ENCODE peak calls at places on chromosome 15, in ten cellular contexts. S, L, R, Q, D, O, T, J, N and G are unnamed samples.

GRCh38 chr15:81015595-81016252 is 15.0 kb downstream of the TLNRD1 start:
- DNase-seq in L (no peak), D (no peak), R (no peak), J (no peak), S (no peak), O (no peak), Q (no peak), N (no peak), T (no peak), G (no peak)

GRCh38 chr15:68676011-68676605 is 97.3 kb downstream of the CORO2B start:
- DNase-seq in L (no peak), D (no peak), S (no peak), O (no peak), J (no peak), N (no peak), Q (peak; percentile 42), R (no peak), T (no peak), G (no peak)

GRCh38 chr15:101051291-101052030 is 132.3 kb downstream of the LRRK1 start:
- DNase-seq in D (no peak), T (no peak), O (no peak), L (no peak), Q (peak; percentile 34), J (no peak), S (peak; percentile 28), R (no peak), N (no peak), G (peak; percentile 44)

GRCh38 chr15:97759363-97759762 is 201.1 kb upstream of the ARRDC4 start:
- DNase-seq in R (no peak), S (no peak), L (no peak), N (no peak), D (no peak), J (no peak), O (peak; percentile 66), T (peak; percentile 83), Q (no peak), G (no peak)

GRCh38 chr15:77821188-77821958 is 188.7 kb upstream of the LINGO1 start:
- DNase-seq in N (no peak), O (peak; percentile 72), S (no peak), L (peak; percentile 43), T (peak; percentile 36), R (peak; percentile 44), Q (peak; percentile 93), D (peak; percentile 42), J (peak; percentile 20), G (peak; percentile 68)

GRCh38 chr15:63504979-63505841 is 817 bp downstream of the USP3 start:
- DNase-seq in D (peak; percentile 67), R (peak; percentile 53), O (peak; percentile 52), T (peak; percentile 48), L (no peak), Q (peak; percentile 76), N (peak; percentile 83), J (no peak), S (peak; percentile 60), G (peak; percentile 90)

GRCh38 chr15:38905634-38906033 is 341.0 kb upstream of the RASGRP1 start:
- DNase-seq in R (no peak), Q (no peak), N (no peak), L (no peak), O (no peak), T (no peak), D (no peak), S (no peak), J (no peak), G (no peak)

GRCh38 chr15:42137461-42138261 is 18.8 kb downstream of the PLA2G4F start:
- DNase-seq in N (no peak), R (no peak), S (peak; percentile 30), T (peak; percentile 40), L (no peak), D (no peak), O (peak; percentile 67), J (no peak), Q (peak; percentile 62), G (peak; percentile 31)

GRCh38 chr15:36008719-36009118 is 462.8 kb upstream of the DPH6 start:
- DNase-seq in D (no peak), J (no peak), L (no peak), S (no peak), T (no peak), N (no peak), Q (no peak), O (no peak), R (no peak), G (no peak)

GRCh38 chr15:56763496-56763895 is 30.2 kb upstream of the ZNF280D start:
- DNase-seq in D (no peak), N (no peak), Q (no peak), J (no peak), O (peak; percentile 30), L (no peak), R (no peak), T (no peak), S (no peak), G (no peak)

GRCh38 chr15:67406257-67406861 is 114.6 kb upstream of the C15orf61 start:
- DNase-seq in L (no peak), N (no peak), O (peak; percentile 15), D (no peak), J (no peak), R (no peak), Q (no peak), S (no peak), T (no peak), G (no peak)

GRCh38 chr15:76012021-76012551 is at the start of gene NRG4:
- DNase-seq in J (no peak), S (no peak), D (no peak), O (peak; percentile 11), Q (no peak), L (no peak), R (no peak), N (no peak), T (peak; percentile 5), G (no peak)

GRCh38 chr15:98485451-98485850 is 162.9 kb upstream of the IGF1R start:
- DNase-seq in D (no peak), R (no peak), T (no peak), O (no peak), N (no peak), L (no peak), J (no peak), S (no peak), Q (no peak), G (no peak)

GRCh38 chr15:56672721-56673120 is 60.6 kb downstream of the ZNF280D start:
- DNase-seq in J (no peak), S (no peak), N (no peak), R (no peak), D (no peak), O (peak; percentile 49), Q (no peak), L (no peak), T (no peak), G (no peak)

GRCh38 chr15:60340207-60340921 is 57.4 kb downstream of the ANXA2 start:
- DNase-seq in N (no peak), O (no peak), T (no peak), L (no peak), S (no peak), D (no peak), R (no peak), Q (peak; percentile 71), J (no peak), G (no peak)

GRCh38 chr15:61383421-61383820 is 154.3 kb upstream of the RORA start:
- DNase-seq in J (no peak), T (peak; percentile 42), R (no peak), N (no peak), L (no peak), O (peak; percentile 8), S (no peak), Q (no peak), D (no peak), G (no peak)
- H3K27ac ChIP-seq in J (no peak overlapping the region), T (no peak overlapping the region), R (no peak overlapping the region), N (no peak overlapping the region), L (no peak overlapping the region), O (no peak overlapping the region), S (no peak overlapping the region), Q (no peak overlapping the region), D (no peak overlapping the region), G (no peak overlapping the region)

DNA sequence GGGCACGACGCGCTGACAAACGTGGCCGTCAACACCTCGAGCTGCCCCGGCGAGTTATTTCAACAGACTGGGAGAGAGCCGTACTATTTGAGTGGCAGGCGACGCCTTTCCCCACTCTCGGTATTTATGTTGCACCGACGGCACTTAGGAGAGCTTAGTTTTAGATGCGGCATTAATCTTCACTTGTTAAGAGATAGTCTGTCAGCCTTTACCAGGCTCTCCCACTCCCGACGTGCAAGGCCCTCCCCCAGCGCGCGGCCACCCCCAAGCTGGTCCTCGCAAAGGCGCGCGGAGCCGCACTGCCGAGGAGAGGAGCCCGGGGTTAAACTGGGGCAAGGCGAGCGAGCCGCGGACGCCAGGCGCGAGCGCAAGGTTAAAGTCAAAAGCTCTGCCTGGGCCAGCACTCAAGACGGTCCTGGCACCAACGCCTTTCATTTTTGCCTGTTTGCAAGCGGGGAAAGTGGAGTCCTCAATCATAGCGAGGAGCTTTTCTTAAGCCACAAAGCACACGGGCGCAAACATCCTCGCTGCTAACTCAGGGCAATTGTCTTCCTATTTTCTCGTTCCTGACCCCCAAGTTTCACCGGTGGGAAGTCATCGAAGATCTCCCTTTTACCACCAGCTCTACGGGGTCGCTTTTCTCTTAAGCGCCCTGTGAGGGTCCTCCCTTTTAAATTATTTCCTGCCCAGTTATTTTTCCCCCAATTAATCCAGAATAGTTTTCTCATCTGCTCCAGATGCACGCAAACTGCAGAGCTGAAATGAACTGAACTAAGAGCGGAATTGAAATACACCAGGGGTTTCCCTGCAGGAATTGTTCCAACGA is 86.6 kb downstream of the NR2F2 start:
- DNase-seq in S (no peak), D (no peak), L (no peak), N (no peak), O (peak; percentile 22), Q (peak; percentile 83), R (no peak), J (no peak), T (no peak), G (no peak)
- H3K4me3 ChIP-seq in S (no peak overlapping the region), D (peak overlapping the region; percentile 53), L (no peak overlapping the region), N (peak overlapping the region; percentile 32), O (no peak overlapping the region), Q (peak overlapping the region; percentile 53), R (peak overlapping the region; percentile 3), J (peak overlapping the region; percentile 23), T (no peak overlapping the region), G (no peak overlapping the region)

DNA sequence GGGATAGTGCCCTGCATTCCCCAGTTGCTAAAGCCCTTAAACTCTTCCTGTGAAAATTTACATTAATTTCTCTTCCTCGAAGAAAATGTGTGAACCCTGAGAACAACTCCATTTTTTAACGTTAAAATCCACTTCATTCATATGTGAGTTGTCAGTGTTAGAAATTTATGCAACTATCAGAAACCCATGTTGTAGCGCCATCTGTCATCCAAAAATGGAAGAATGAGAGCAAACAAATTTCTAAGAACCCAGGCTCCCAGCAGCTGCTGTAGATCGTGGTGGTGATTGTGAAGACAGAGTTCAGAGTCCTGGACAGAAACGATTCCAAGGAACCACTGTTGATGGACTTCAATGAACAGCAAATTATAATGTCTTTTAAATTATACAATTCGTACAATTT is 179.7 kb upstream of the NDN start:
- DNase-seq in N (no peak), D (no peak), R (no peak), L (no peak), Q (no peak), T (no peak), S (no peak), O (peak; percentile 4), J (no peak), G (no peak)
- TF ChIP-seq CTCF in N (peak; percentile 25), D (peak; percentile 28), R (no peak), L (peak; percentile 45), Q (peak; percentile 58), T (peak; percentile 1), S (no peak), O (peak; percentile 16), J (no peak), G (no peak)

DNA sequence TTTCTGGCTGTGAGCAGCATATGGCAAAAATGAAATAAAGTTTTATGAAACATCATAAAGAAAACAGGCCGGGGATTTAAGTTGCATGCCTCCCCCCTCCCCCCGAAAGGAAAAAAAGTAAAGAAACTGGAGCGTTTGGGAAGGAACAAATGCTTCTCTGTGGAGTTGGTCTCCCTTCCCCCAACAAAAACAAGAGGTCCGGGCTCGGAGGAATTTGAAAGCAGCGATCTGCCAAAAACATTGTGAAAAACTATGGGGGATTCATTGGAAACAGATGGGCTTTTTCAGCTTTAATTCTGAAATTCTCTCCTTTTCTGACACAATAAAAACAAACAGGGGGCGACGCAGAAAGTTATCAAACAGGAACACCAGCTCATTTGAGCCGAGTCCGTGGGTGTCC is 17.0 kb downstream of the RGMA start:
- DNase-seq in Q (no peak), T (no peak), D (no peak), O (peak; percentile 80), L (no peak), S (no peak), R (no peak), N (no peak), J (no peak), G (no peak)
- H3K27ac ChIP-seq in Q (peak overlapping the region; percentile 81), T (no peak overlapping the region), D (peak overlapping the region; percentile 89), O (no peak overlapping the region), L (no peak overlapping the region), S (no peak overlapping the region), R (peak overlapping the region; percentile 87), N (peak overlapping the region; percentile 61), J (peak overlapping the region; percentile 93), G (peak overlapping the region; percentile 62)